ENCODE peak calls at places on chromosomes 16 and 17, in ten cellular contexts. P, Y, W, T, K, Z, R, D, C and V are unnamed samples.

GRCh38 chr17:78868391-78868790 is 27.8 kb upstream of the USP36 start:
- DNase-seq in P (no peak), K (no peak), R (no peak), Z (peak; percentile 85), W (no peak), D (peak; percentile 42), C (no peak), T (no peak), Y (no peak), V (no peak)

GRCh38 chr16:62167551-62167950 is 131.3 kb upstream of the CDH8 start:
- DNase-seq in P (no peak), R (no peak), K (no peak), C (no peak), Z (no peak), W (no peak), D (no peak), T (no peak), Y (no peak), V (no peak)

GRCh38 chr17:33012522-33013033 is 20.9 kb downstream of the SPACA3 start:
- DNase-seq in K (no peak), Z (peak; percentile 97), W (no peak), P (no peak), D (peak; percentile 50), Y (peak; percentile 27), C (no peak), T (no peak), R (no peak), V (no peak)

GRCh38 chr17:40952675-40953074 is 14.1 kb downstream of the KRT39 start:
- DNase-seq in T (no peak), Y (peak; percentile 77), P (no peak), C (no peak), W (no peak), Z (peak; percentile 95), K (no peak), D (peak; percentile 14), R (no peak), V (no peak)

GRCh38 chr17:6928193-6928592 is 67.7 kb upstream of the ALOX12 start:
- DNase-seq in P (no peak), C (no peak), D (no peak), K (no peak), W (no peak), Y (no peak), Z (no peak), T (no peak), R (no peak), V (no peak)

GRCh38 chr17:31320791-31321190 is 631 bp downstream of the EVI2A start:
- DNase-seq in R (no peak), K (no peak), Z (peak; percentile 10), T (no peak), C (no peak), P (no peak), D (no peak), W (no peak), Y (no peak), V (no peak)

GRCh38 chr16:83350466-83350865 is 457.3 kb upstream of the HSBP1 start:
- DNase-seq in R (no peak), D (no peak), K (no peak), P (no peak), T (no peak), Z (no peak), Y (no peak), C (no peak), W (no peak), V (no peak)

GRCh38 chr17:44417553-44417952 is 28.1 kb upstream of the ITGA2B start:
- DNase-seq in P (no peak), D (peak; percentile 51), C (no peak), W (peak; percentile 22), K (no peak), Y (peak; percentile 78), R (no peak), Z (peak; percentile 93), T (no peak), V (no peak)

GRCh38 chr17:81036128-81036891 is 1.4 kb downstream of the BAIAP2 start:
- DNase-seq in Z (peak; percentile 49), R (no peak), P (peak; percentile 68), D (no peak), T (no peak), Y (peak; percentile 31), W (no peak), C (no peak), K (no peak), V (no peak)

GRCh38 chr17:6135216-6135615 is 65.0 kb downstream of the WSCD1 start:
- DNase-seq in T (no peak), W (no peak), C (no peak), P (no peak), R (no peak), D (no peak), Y (no peak), K (no peak), Z (no peak), V (no peak)

GRCh38 chr17:2954898-2955445 is 108.4 kb downstream of the OR1D5 start:
- DNase-seq in C (no peak), D (peak; percentile 86), T (peak; percentile 67), W (no peak), K (no peak), P (no peak), R (no peak), Y (peak; percentile 99), Z (peak; percentile 95), V (no peak)

GRCh38 chr17:43324205-43324893 is 74.4 kb upstream of the ARL4D start:
- DNase-seq in K (no peak), D (peak; percentile 74), R (no peak), P (no peak), C (no peak), Y (peak; percentile 54), Z (no peak), T (no peak), W (no peak), V (no peak)

GRCh38 chr16:56041556-56042140 is 149.6 kb upstream of the GNAO1 start:
- DNase-seq in Z (peak; percentile 1), T (no peak), W (peak; percentile 31), D (peak; percentile 1), C (no peak), K (no peak), Y (no peak), R (peak; percentile 51), P (no peak), V (no peak)

GRCh38 chr16:85759136-85759535 is 8.2 kb upstream of the C16orf74 start:
- DNase-seq in Y (no peak), P (no peak), Z (no peak), T (no peak), D (no peak), W (no peak), K (no peak), C (no peak), R (no peak), V (no peak)

GRCh38 chr17:4788807-4789700 is at the start of gene GLTPD2:
- DNase-seq in T (no peak), W (no peak), P (peak; percentile 68), D (no peak), Y (no peak), C (no peak), R (peak; percentile 36), Z (no peak), K (no peak), V (no peak)

GRCh38 chr16:86752582-86753175 is 174.3 kb downstream of the FOXL1 start:
- DNase-seq in P (peak; percentile 35), R (no peak), Y (no peak), C (no peak), D (no peak), Z (no peak), T (no peak), K (no peak), W (no peak), V (no peak)

GRCh38 chr17:61349350-61349749 is 50.3 kb upstream of the TBX2 start:
- DNase-seq in R (no peak), W (no peak), C (no peak), Z (peak; percentile 21), P (no peak), D (no peak), Y (no peak), T (no peak), K (no peak), V (no peak)

GRCh38 chr17:31008374-31009035 is 37.7 kb downstream of the RNF135 start:
- DNase-seq in C (peak; percentile 63), R (peak; percentile 35), D (peak; percentile 79), P (peak; percentile 88), W (peak; percentile 60), K (peak; percentile 85), T (no peak), Z (peak; percentile 82), Y (peak; percentile 27), V (peak; percentile 15)

GRCh38 chr16:88534731-88535141 is 35.5 kb upstream of the ZC3H18 start:
- DNase-seq in D (peak; percentile 21), P (peak; percentile 86), C (no peak), R (peak; percentile 38), K (no peak), T (no peak), W (peak; percentile 56), Z (peak; percentile 82), Y (no peak), V (no peak)

GRCh38 chr17:20083460-20083859 is 74.3 kb downstream of the SPECC1 start:
- DNase-seq in Z (peak; percentile 42), W (no peak), Y (no peak), P (no peak), K (no peak), R (no peak), C (no peak), T (no peak), D (no peak), V (no peak)

GRCh38 chr17:81608082-81608481 is 28.8 kb downstream of the NPLOC4 start:
- DNase-seq in K (no peak), Y (no peak), T (no peak), P (peak; percentile 26), C (no peak), D (no peak), Z (peak; percentile 40), W (peak; percentile 18), R (no peak), V (no peak)

GRCh38 chr17:27553019-27553511 is 77.9 kb upstream of the LGALS9 start:
- DNase-seq in D (peak; percentile 44), T (no peak), Y (no peak), R (no peak), P (no peak), K (no peak), W (no peak), Z (no peak), C (no peak), V (no peak)

GRCh38 chr16:79466111-79466510 is 134.4 kb downstream of the MAF start:
- DNase-seq in D (no peak), R (no peak), T (no peak), W (no peak), Z (no peak), K (no peak), P (no peak), Y (no peak), C (no peak), V (no peak)